ENCODE peak calls at places on chromosomes 1 and 21, in nine cellular contexts. One of them, this sample, is unnamed. For H3K4me1, the result is how much of the 10 kb centered on the place peaks cover.

GRCh38 chr1:92425617-92426016 is 61.1 kb downstream of the GFI1 start:
- DNase-seq in upper lobe of left lung: no peak
- DNase-seq in small intestine: no peak
- DNase-seq in HCT116: no peak
- DNase-seq in GM23248: no peak
- DNase-seq in MM.1S: no peak
- DNase-seq in thyroid gland: no peak
- DNase-seq in colonic mucosa: no peak
- DNase-seq in cardiac muscle cell: no peak
- DNase-seq in this sample: no peak

GRCh38 chr1:67880056-67880601 is 46.9 kb upstream of the GNG12 start:
- DNase-seq in GM23248: peak
- DNase-seq in MM.1S: no peak
- DNase-seq in colonic mucosa: no peak
- DNase-seq in thyroid gland: no peak
- DNase-seq in small intestine: peak
- DNase-seq in cardiac muscle cell: peak
- DNase-seq in HCT116: no peak
- DNase-seq in upper lobe of left lung: no peak
- DNase-seq in this sample: no peak

GRCh38 chr1:44857446-44857845 is 14.4 kb upstream of the PTCH2 start:
- DNase-seq in GM23248: no peak
- DNase-seq in cardiac muscle cell: no peak
- DNase-seq in thyroid gland: no peak
- DNase-seq in HCT116: no peak
- DNase-seq in colonic mucosa: no peak
- DNase-seq in small intestine: no peak
- DNase-seq in MM.1S: no peak
- DNase-seq in upper lobe of left lung: no peak
- DNase-seq in this sample: no peak

GRCh38 chr1:30697571-30697970 is 25.8 kb downstream of the MATN1 start:
- DNase-seq in GM23248: no peak
- DNase-seq in upper lobe of left lung: no peak
- DNase-seq in colonic mucosa: no peak
- DNase-seq in MM.1S: no peak
- DNase-seq in HCT116: no peak
- DNase-seq in thyroid gland: no peak
- DNase-seq in cardiac muscle cell: no peak
- DNase-seq in small intestine: no peak
- DNase-seq in this sample: no peak

GRCh38 chr1:169112241-169112640 is 5.8 kb downstream of the ATP1B1 start:
- DNase-seq in thyroid gland: no peak
- DNase-seq in upper lobe of left lung: peak
- DNase-seq in HCT116: no peak
- DNase-seq in cardiac muscle cell: peak
- DNase-seq in MM.1S: no peak
- DNase-seq in GM23248: no peak
- DNase-seq in small intestine: peak
- DNase-seq in colonic mucosa: peak
- DNase-seq in this sample: no peak

GRCh38 chr1:153697873-153698647 is 19.6 kb downstream of the NPR1 start:
- DNase-seq in HCT116: no peak
- DNase-seq in cardiac muscle cell: peak
- DNase-seq in thyroid gland: peak
- DNase-seq in small intestine: no peak
- DNase-seq in MM.1S: no peak
- DNase-seq in upper lobe of left lung: peak
- DNase-seq in colonic mucosa: peak
- DNase-seq in GM23248: peak
- DNase-seq in this sample: no peak

GRCh38 chr1:8063298-8064068 is 37.4 kb upstream of the ERRFI1 start:
- DNase-seq in MM.1S: no peak
- DNase-seq in GM23248: no peak
- DNase-seq in upper lobe of left lung: no peak
- DNase-seq in colonic mucosa: no peak
- DNase-seq in small intestine: no peak
- DNase-seq in cardiac muscle cell: no peak
- DNase-seq in HCT116: no peak
- DNase-seq in thyroid gland: no peak
- DNase-seq in this sample: no peak

GRCh38 chr1:224503161-224504118 is 68.8 kb upstream of the WDR26 start:
- DNase-seq in upper lobe of left lung: peak
- DNase-seq in cardiac muscle cell: peak
- DNase-seq in HCT116: no peak
- DNase-seq in GM23248: peak
- DNase-seq in colonic mucosa: peak
- DNase-seq in small intestine: peak
- DNase-seq in MM.1S: peak
- DNase-seq in thyroid gland: peak
- DNase-seq in this sample: peak

GRCh38 chr1:2449636-2450454 is 26.2 kb upstream of the PLCH2 start:
- DNase-seq in MM.1S: no peak
- DNase-seq in cardiac muscle cell: no peak
- DNase-seq in HCT116: no peak
- DNase-seq in upper lobe of left lung: no peak
- DNase-seq in colonic mucosa: no peak
- DNase-seq in thyroid gland: no peak
- DNase-seq in small intestine: no peak
- DNase-seq in GM23248: no peak
- DNase-seq in this sample: no peak

GRCh38 chr21:36188937-36189336 is 32.3 kb downstream of the DOP1B start:
- DNase-seq in upper lobe of left lung: no peak
- DNase-seq in GM23248: no peak
- DNase-seq in HCT116: no peak
- DNase-seq in small intestine: peak
- DNase-seq in cardiac muscle cell: no peak
- DNase-seq in MM.1S: no peak
- DNase-seq in colonic mucosa: no peak
- DNase-seq in thyroid gland: no peak
- DNase-seq in this sample: no peak

GRCh38 chr1:111227434-111227833 is at the start of gene CHI3L2:
- DNase-seq in thyroid gland: no peak
- DNase-seq in upper lobe of left lung: peak
- DNase-seq in cardiac muscle cell: peak
- DNase-seq in GM23248: peak
- DNase-seq in small intestine: no peak
- DNase-seq in colonic mucosa: no peak
- DNase-seq in MM.1S: no peak
- DNase-seq in HCT116: no peak
- DNase-seq in this sample: no peak

GRCh38 chr1:19941121-19941520 is 17.7 kb upstream of the PLA2G2E start:
- DNase-seq in colonic mucosa: no peak
- DNase-seq in small intestine: no peak
- DNase-seq in HCT116: no peak
- DNase-seq in thyroid gland: no peak
- DNase-seq in cardiac muscle cell: no peak
- DNase-seq in MM.1S: no peak
- DNase-seq in upper lobe of left lung: no peak
- DNase-seq in GM23248: no peak
- DNase-seq in this sample: no peak

GRCh38 chr1:174967845-174968705 is 31.7 kb upstream of the CACYBP start:
- DNase-seq in small intestine: peak
- DNase-seq in thyroid gland: no peak
- DNase-seq in GM23248: no peak
- DNase-seq in cardiac muscle cell: no peak
- DNase-seq in HCT116: no peak
- DNase-seq in colonic mucosa: no peak
- DNase-seq in upper lobe of left lung: no peak
- DNase-seq in MM.1S: peak
- DNase-seq in this sample: no peak
- H3K4me1 ChIP-seq in small intestine: under half
- H3K4me1 ChIP-seq in thyroid gland: under half
- H3K4me1 ChIP-seq in GM23248: under half
- H3K4me1 ChIP-seq in cardiac muscle cell: under half
- H3K4me1 ChIP-seq in HCT116: under half
- H3K4me1 ChIP-seq in colonic mucosa: under half
- H3K4me1 ChIP-seq in upper lobe of left lung: half or more
- H3K4me1 ChIP-seq in MM.1S: half or more
- H3K4me1 ChIP-seq in this sample: under half

DNA sequence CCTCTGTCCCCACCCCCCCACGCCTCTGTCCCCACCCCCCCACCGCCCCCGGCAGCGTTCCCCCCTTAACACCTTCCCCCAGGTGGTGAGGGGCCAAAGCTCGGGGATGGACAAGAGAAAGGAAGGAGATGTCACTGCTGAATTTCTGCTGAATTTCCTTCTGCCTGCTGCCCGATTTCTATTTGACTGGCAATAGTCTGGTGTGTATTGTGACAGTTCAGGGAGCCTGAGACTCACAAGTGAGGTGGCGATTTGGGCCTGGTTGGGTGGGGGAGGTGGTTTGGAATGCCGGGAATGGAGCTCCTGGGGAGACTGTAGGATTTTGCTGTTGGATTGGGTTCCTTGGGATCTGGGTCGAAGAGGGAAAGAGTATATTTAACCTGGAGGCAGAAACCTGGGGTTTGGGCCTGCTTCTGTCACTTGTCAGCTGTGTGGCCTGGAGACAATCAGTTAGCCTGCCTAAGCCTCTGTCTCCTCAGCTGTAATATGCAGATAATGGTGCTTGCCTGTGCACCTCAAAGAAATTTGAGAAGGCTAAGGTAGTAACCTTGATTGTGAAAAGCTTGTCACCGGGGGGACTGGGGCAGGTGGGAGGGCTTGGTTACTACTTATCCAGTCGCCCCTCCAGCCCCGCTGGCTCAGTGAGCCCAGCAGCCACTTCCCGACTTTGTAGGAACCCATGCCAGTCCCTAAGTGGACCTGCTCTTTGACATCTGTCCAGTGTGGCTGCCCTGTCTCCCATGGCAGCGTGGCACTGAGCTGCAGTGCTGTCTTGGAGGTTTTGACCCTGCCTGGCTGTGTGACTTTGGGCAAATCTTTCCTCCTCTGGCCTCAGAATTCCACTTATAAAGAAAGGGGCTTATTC is 7.7 kb upstream of the LMNA start:
- DNase-seq in colonic mucosa: peak
- DNase-seq in small intestine: no peak
- DNase-seq in thyroid gland: peak
- DNase-seq in HCT116: no peak
- DNase-seq in GM23248: peak
- DNase-seq in MM.1S: no peak
- DNase-seq in upper lobe of left lung: peak
- DNase-seq in cardiac muscle cell: peak
- DNase-seq in this sample: no peak
- H3K27ac ChIP-seq in colonic mucosa: peak
- H3K27ac ChIP-seq in small intestine: peak
- H3K27ac ChIP-seq in thyroid gland: peak
- H3K27ac ChIP-seq in HCT116: peak
- H3K27ac ChIP-seq in GM23248: peak
- H3K27ac ChIP-seq in MM.1S: peak
- H3K27ac ChIP-seq in upper lobe of left lung: peak
- H3K27ac ChIP-seq in cardiac muscle cell: peak
- H3K27ac ChIP-seq in this sample: peak

GRCh38 chr1:1136547-1137230 is 20.8 kb upstream of the C1orf159 start:
- DNase-seq in GM23248: no peak
- DNase-seq in small intestine: peak
- DNase-seq in upper lobe of left lung: peak
- DNase-seq in colonic mucosa: peak
- DNase-seq in thyroid gland: no peak
- DNase-seq in HCT116: no peak
- DNase-seq in MM.1S: peak
- DNase-seq in cardiac muscle cell: no peak
- DNase-seq in this sample: no peak

GRCh38 chr1:1134300-1134961 is 18.5 kb upstream of the C1orf159 start:
- DNase-seq in upper lobe of left lung: no peak
- DNase-seq in MM.1S: no peak
- DNase-seq in cardiac muscle cell: no peak
- DNase-seq in thyroid gland: no peak
- DNase-seq in HCT116: no peak
- DNase-seq in colonic mucosa: no peak
- DNase-seq in GM23248: no peak
- DNase-seq in small intestine: no peak
- DNase-seq in this sample: no peak

GRCh38 chr1:1132928-1133750 is 17.2 kb upstream of the C1orf159 start:
- DNase-seq in colonic mucosa: peak
- DNase-seq in cardiac muscle cell: peak
- DNase-seq in thyroid gland: no peak
- DNase-seq in small intestine: peak
- DNase-seq in MM.1S: no peak
- DNase-seq in upper lobe of left lung: no peak
- DNase-seq in HCT116: no peak
- DNase-seq in GM23248: no peak
- DNase-seq in this sample: no peak

GRCh38 chr1:1137256-1138045 is 21.6 kb upstream of the C1orf159 start:
- DNase-seq in thyroid gland: no peak
- DNase-seq in MM.1S: peak
- DNase-seq in HCT116: no peak
- DNase-seq in colonic mucosa: peak
- DNase-seq in upper lobe of left lung: no peak
- DNase-seq in cardiac muscle cell: no peak
- DNase-seq in GM23248: no peak
- DNase-seq in small intestine: peak
- DNase-seq in this sample: no peak

GRCh38 chr1:1135339-1136111 is 19.6 kb upstream of the C1orf159 start:
- DNase-seq in GM23248: no peak
- DNase-seq in upper lobe of left lung: no peak
- DNase-seq in small intestine: peak
- DNase-seq in colonic mucosa: peak
- DNase-seq in cardiac muscle cell: peak
- DNase-seq in thyroid gland: no peak
- DNase-seq in MM.1S: no peak
- DNase-seq in HCT116: no peak
- DNase-seq in this sample: no peak
- H3K4me1 ChIP-seq in GM23248: under half
- H3K4me1 ChIP-seq in upper lobe of left lung: under half
- H3K4me1 ChIP-seq in small intestine: under half
- H3K4me1 ChIP-seq in colonic mucosa: under half
- H3K4me1 ChIP-seq in cardiac muscle cell: under half
- H3K4me1 ChIP-seq in thyroid gland: under half
- H3K4me1 ChIP-seq in MM.1S: under half
- H3K4me1 ChIP-seq in HCT116: under half
- H3K4me1 ChIP-seq in this sample: under half

GRCh38 chr1:89724369-89725015 is 91.6 kb downstream of the LRRC8C start:
- DNase-seq in small intestine: no peak
- DNase-seq in upper lobe of left lung: peak
- DNase-seq in colonic mucosa: no peak
- DNase-seq in GM23248: peak
- DNase-seq in HCT116: no peak
- DNase-seq in MM.1S: no peak
- DNase-seq in thyroid gland: no peak
- DNase-seq in cardiac muscle cell: peak
- DNase-seq in this sample: no peak

GRCh38 chr1:89725676-89726075 is 92.8 kb downstream of the LRRC8C start:
- DNase-seq in HCT116: no peak
- DNase-seq in colonic mucosa: no peak
- DNase-seq in GM23248: no peak
- DNase-seq in MM.1S: no peak
- DNase-seq in thyroid gland: no peak
- DNase-seq in upper lobe of left lung: no peak
- DNase-seq in cardiac muscle cell: no peak
- DNase-seq in small intestine: no peak
- DNase-seq in this sample: no peak

GRCh38 chr1:89725016-89725380 is 92.1 kb downstream of the LRRC8C start:
- DNase-seq in thyroid gland: no peak
- DNase-seq in HCT116: no peak
- DNase-seq in MM.1S: no peak
- DNase-seq in small intestine: no peak
- DNase-seq in colonic mucosa: peak
- DNase-seq in upper lobe of left lung: no peak
- DNase-seq in cardiac muscle cell: peak
- DNase-seq in GM23248: peak
- DNase-seq in this sample: no peak

GRCh38 chr1:89723144-89723543 is 90.2 kb downstream of the LRRC8C start:
- DNase-seq in small intestine: no peak
- DNase-seq in colonic mucosa: no peak
- DNase-seq in MM.1S: no peak
- DNase-seq in upper lobe of left lung: no peak
- DNase-seq in HCT116: no peak
- DNase-seq in cardiac muscle cell: no peak
- DNase-seq in thyroid gland: no peak
- DNase-seq in GM23248: no peak
- DNase-seq in this sample: no peak

GRCh38 chr1:89723863-89724262 is 90.9 kb downstream of the LRRC8C start:
- DNase-seq in cardiac muscle cell: peak
- DNase-seq in small intestine: no peak
- DNase-seq in colonic mucosa: no peak
- DNase-seq in upper lobe of left lung: no peak
- DNase-seq in HCT116: no peak
- DNase-seq in thyroid gland: no peak
- DNase-seq in MM.1S: no peak
- DNase-seq in GM23248: peak
- DNase-seq in this sample: no peak
- H3K27ac ChIP-seq in cardiac muscle cell: no peak
- H3K27ac ChIP-seq in small intestine: no peak
- H3K27ac ChIP-seq in colonic mucosa: no peak
- H3K27ac ChIP-seq in upper lobe of left lung: peak
- H3K27ac ChIP-seq in HCT116: no peak
- H3K27ac ChIP-seq in thyroid gland: no peak
- H3K27ac ChIP-seq in MM.1S: peak
- H3K27ac ChIP-seq in GM23248: peak
- H3K27ac ChIP-seq in this sample: no peak

This sample was measured in esophagus squamous epithelium.